ENCODE peak calls at places on chromosomes 5 and 9, in four cellular contexts. H is activated CD4-positive, alpha-beta T cell treated with anti-CD3 and anti-CD28 coated beads for 36 hours; G is right cardiac atrium; B is CD8-positive, alpha-beta T cell. D is an unnamed sample.

GRCh38 chr9:18238254-18238653 is 235.7 kb upstream of the ADAMTSL1 start:
- ATAC-seq in H (no peak), G (peak), B (no peak), D (no peak)

GRCh38 chr5:125126050-125126449 is 379.6 kb upstream of the ZNF608 start:
- ATAC-seq in H (no peak), G (no peak), B (no peak), D (no peak)

GRCh38 chr9:136701665-136702048 is 10.7 kb upstream of the DIPK1B start:
- ATAC-seq in H (peak), G (peak), B (peak), D (no peak)

GRCh38 chr9:92242115-92242778 is 51.2 kb downstream of the IARS1 start:
- ATAC-seq in H (peak), G (no peak), B (no peak), D (peak)

GRCh38 chr9:83572524-83572923 is 34.3 kb upstream of the FRMD3 start:
- ATAC-seq in H (no peak), G (no peak), B (no peak), D (no peak)

GRCh38 chr9:93911136-93911745 is 43.9 kb downstream of the BARX1 start:
- ATAC-seq in H (no peak), G (no peak), B (no peak), D (no peak)

GRCh38 chr9:114282926-114283325 is 40.0 kb upstream of the ORM1 start:
- ATAC-seq in H (peak), G (no peak), B (peak), D (peak)

GRCh38 chr9:69134412-69134811 is 39.7 kb upstream of the TJP2 start:
- ATAC-seq in H (no peak), G (no peak), B (no peak), D (no peak)

GRCh38 chr5:157870837-157871834 is 12.2 kb upstream of the CLINT1 start:
- ATAC-seq in H (peak), G (peak), B (no peak), D (peak)

GRCh38 chr5:160287378-160288051 is 24.8 kb downstream of the CCNJL start:
- ATAC-seq in H (no peak), G (peak), B (no peak), D (no peak)

GRCh38 chr5:78776637-78777036 is 128.1 kb upstream of the LHFPL2 start:
- ATAC-seq in H (peak), G (no peak), B (no peak), D (no peak)

GRCh38 chr5:150499437-150499956 is 8.4 kb upstream of the NDST1 start:
- ATAC-seq in H (no peak), G (no peak), B (no peak), D (no peak)

GRCh38 chr5:97471951-97472350 is 288.9 kb upstream of the RIOK2 start:
- ATAC-seq in H (no peak), G (no peak), B (no peak), D (no peak)

GRCh38 chr9:109588415-109588814 is 90.3 kb upstream of the PTPN3 start:
- ATAC-seq in H (no peak), G (peak), B (no peak), D (no peak)

GRCh38 chr9:35844628-35845301 is 15.7 kb downstream of the TMEM8B start:
- ATAC-seq in H (peak), G (peak), B (peak), D (peak)

GRCh38 chr5:32170303-32171170 is 3.6 kb downstream of the GOLPH3 start:
- ATAC-seq in H (no peak), G (no peak), B (no peak), D (no peak)

GRCh38 chr5:140591747-140592372 is 27.2 kb downstream of the SLC35A4 start:
- ATAC-seq in H (no peak), G (peak), B (no peak), D (no peak)

GRCh38 chr9:72921888-72922654 is 30.8 kb downstream of the ALDH1A1 start:
- ATAC-seq in H (no peak), G (no peak), B (no peak), D (no peak)

GRCh38 chr5:6715758-6716633 is 2.8 kb downstream of the TENT4A start:
- ATAC-seq in H (no peak), G (no peak), B (peak), D (no peak)

GRCh38 chr9:136318111-136318768 is 9.1 kb upstream of the GPSM1 start:
- ATAC-seq in H (no peak), G (no peak), B (no peak), D (no peak)

GRCh38 chr9:109335929-109336328 is 15.1 kb upstream of the EPB41L4B start:
- ATAC-seq in H (no peak), G (no peak), B (no peak), D (no peak)

GRCh38 chr5:7094626-7095025 is 301.3 kb upstream of the ADCY2 start:
- ATAC-seq in H (no peak), G (no peak), B (no peak), D (no peak)

D was measured in activated T-helper 17 cell treated with anti-CD3 and anti-CD28 coated beads, Interleukin-2, amount 50 U/mL, for 72 hours.